ENCODE peak calls at places on chromosomes 3 and 15, in nine cellular contexts. One of them, this sample, is unnamed.

GRCh38 chr3:168047190-168047795 is 48.4 kb downstream of the GOLIM4 start:
- DNase-seq in neural progenitor cell: peak
- DNase-seq in osteoblast: peak
- DNase-seq in endodermal cell: no peak
- DNase-seq in OCI-LY7: peak
- DNase-seq in RWPE2: no peak
- DNase-seq in breast epithelium: no peak
- DNase-seq in adrenal gland: no peak
- DNase-seq in foreskin keratinocyte: peak
- DNase-seq in this sample: no peak

GRCh38 chr3:53672987-53673386 is 173.2 kb downstream of the CHDH start:
- DNase-seq in endodermal cell: no peak
- DNase-seq in RWPE2: no peak
- DNase-seq in breast epithelium: no peak
- DNase-seq in neural progenitor cell: no peak
- DNase-seq in osteoblast: no peak
- DNase-seq in adrenal gland: no peak
- DNase-seq in foreskin keratinocyte: no peak
- DNase-seq in OCI-LY7: no peak
- DNase-seq in this sample: no peak

GRCh38 chr15:101327147-101327740 is 32.2 kb upstream of the SNRPA1 start:
- DNase-seq in foreskin keratinocyte: no peak
- DNase-seq in OCI-LY7: no peak
- DNase-seq in endodermal cell: peak
- DNase-seq in neural progenitor cell: no peak
- DNase-seq in adrenal gland: no peak
- DNase-seq in breast epithelium: no peak
- DNase-seq in RWPE2: peak
- DNase-seq in osteoblast: peak
- DNase-seq in this sample: no peak

GRCh38 chr3:156790141-156790540 is 36.0 kb upstream of the LEKR1 start:
- DNase-seq in breast epithelium: no peak
- DNase-seq in foreskin keratinocyte: no peak
- DNase-seq in endodermal cell: no peak
- DNase-seq in OCI-LY7: no peak
- DNase-seq in RWPE2: no peak
- DNase-seq in neural progenitor cell: no peak
- DNase-seq in osteoblast: no peak
- DNase-seq in adrenal gland: no peak
- DNase-seq in this sample: no peak

GRCh38 chr3:8856721-8857120 is 87.3 kb upstream of the OXTR start:
- DNase-seq in breast epithelium: no peak
- DNase-seq in RWPE2: no peak
- DNase-seq in osteoblast: no peak
- DNase-seq in foreskin keratinocyte: no peak
- DNase-seq in neural progenitor cell: no peak
- DNase-seq in endodermal cell: no peak
- DNase-seq in OCI-LY7: no peak
- DNase-seq in adrenal gland: no peak
- DNase-seq in this sample: no peak

GRCh38 chr15:25863067-25863967 is at the start of gene ATP10A:
- DNase-seq in neural progenitor cell: peak
- DNase-seq in breast epithelium: no peak
- DNase-seq in osteoblast: peak
- DNase-seq in RWPE2: no peak
- DNase-seq in endodermal cell: peak
- DNase-seq in OCI-LY7: no peak
- DNase-seq in adrenal gland: peak
- DNase-seq in foreskin keratinocyte: no peak
- DNase-seq in this sample: no peak

GRCh38 chr3:12190832-12191231 is 32.1 kb upstream of the TIMP4 start:
- DNase-seq in osteoblast: no peak
- DNase-seq in endodermal cell: no peak
- DNase-seq in OCI-LY7: no peak
- DNase-seq in breast epithelium: no peak
- DNase-seq in RWPE2: no peak
- DNase-seq in adrenal gland: no peak
- DNase-seq in foreskin keratinocyte: no peak
- DNase-seq in neural progenitor cell: no peak
- DNase-seq in this sample: no peak

GRCh38 chr15:73997986-73998385 is 3.5 kb downstream of the PML start:
- DNase-seq in adrenal gland: no peak
- DNase-seq in osteoblast: no peak
- DNase-seq in RWPE2: no peak
- DNase-seq in foreskin keratinocyte: peak
- DNase-seq in endodermal cell: no peak
- DNase-seq in OCI-LY7: no peak
- DNase-seq in breast epithelium: no peak
- DNase-seq in neural progenitor cell: no peak
- DNase-seq in this sample: no peak

GRCh38 chr3:186847437-186847836 is 4.9 kb downstream of the ADIPOQ start:
- DNase-seq in foreskin keratinocyte: no peak
- DNase-seq in endodermal cell: peak
- DNase-seq in OCI-LY7: no peak
- DNase-seq in adrenal gland: no peak
- DNase-seq in neural progenitor cell: no peak
- DNase-seq in RWPE2: no peak
- DNase-seq in osteoblast: no peak
- DNase-seq in breast epithelium: no peak
- DNase-seq in this sample: no peak

GRCh38 chr3:125313060-125313635 is 62.0 kb downstream of the ZNF148 start:
- DNase-seq in neural progenitor cell: no peak
- DNase-seq in OCI-LY7: no peak
- DNase-seq in RWPE2: no peak
- DNase-seq in breast epithelium: no peak
- DNase-seq in osteoblast: peak
- DNase-seq in endodermal cell: no peak
- DNase-seq in adrenal gland: no peak
- DNase-seq in foreskin keratinocyte: no peak
- DNase-seq in this sample: no peak

GRCh38 chr3:188581791-188582190 is 427.8 kb downstream of the LPP start:
- DNase-seq in foreskin keratinocyte: no peak
- DNase-seq in breast epithelium: no peak
- DNase-seq in RWPE2: no peak
- DNase-seq in osteoblast: no peak
- DNase-seq in OCI-LY7: peak
- DNase-seq in endodermal cell: no peak
- DNase-seq in neural progenitor cell: no peak
- DNase-seq in adrenal gland: no peak
- DNase-seq in this sample: no peak

GRCh38 chr3:160374472-160374871 is 24.6 kb downstream of the IFT80 start:
- DNase-seq in adrenal gland: no peak
- DNase-seq in breast epithelium: no peak
- DNase-seq in OCI-LY7: no peak
- DNase-seq in osteoblast: no peak
- DNase-seq in RWPE2: no peak
- DNase-seq in endodermal cell: no peak
- DNase-seq in foreskin keratinocyte: no peak
- DNase-seq in neural progenitor cell: no peak
- DNase-seq in this sample: no peak
- H3K27ac ChIP-seq in adrenal gland: no peak
- H3K27ac ChIP-seq in breast epithelium: no peak
- H3K27ac ChIP-seq in OCI-LY7: no peak
- H3K27ac ChIP-seq in osteoblast: no peak
- H3K27ac ChIP-seq in RWPE2: no peak
- H3K27ac ChIP-seq in endodermal cell: no peak
- H3K27ac ChIP-seq in foreskin keratinocyte: no peak
- H3K27ac ChIP-seq in neural progenitor cell: no peak
- H3K27ac ChIP-seq in this sample: no peak

GRCh38 chr3:58425782-58426181 is 7.8 kb downstream of the PDHB start:
- DNase-seq in RWPE2: no peak
- DNase-seq in OCI-LY7: no peak
- DNase-seq in neural progenitor cell: no peak
- DNase-seq in adrenal gland: no peak
- DNase-seq in endodermal cell: no peak
- DNase-seq in foreskin keratinocyte: no peak
- DNase-seq in breast epithelium: no peak
- DNase-seq in osteoblast: no peak
- DNase-seq in this sample: no peak

GRCh38 chr3:58433400-58434169 is at the start of gene PDHB:
- DNase-seq in neural progenitor cell: peak
- DNase-seq in adrenal gland: peak
- DNase-seq in osteoblast: peak
- DNase-seq in OCI-LY7: peak
- DNase-seq in endodermal cell: peak
- DNase-seq in RWPE2: peak
- DNase-seq in foreskin keratinocyte: peak
- DNase-seq in breast epithelium: peak
- DNase-seq in this sample: peak

GRCh38 chr3:58432905-58433304 is 727 bp downstream of the PDHB start:
- DNase-seq in neural progenitor cell: no peak
- DNase-seq in endodermal cell: peak
- DNase-seq in breast epithelium: no peak
- DNase-seq in RWPE2: no peak
- DNase-seq in OCI-LY7: no peak
- DNase-seq in osteoblast: no peak
- DNase-seq in foreskin keratinocyte: no peak
- DNase-seq in adrenal gland: no peak
- DNase-seq in this sample: no peak

GRCh38 chr3:58427661-58428361 is 5.8 kb downstream of the PDHB start:
- DNase-seq in osteoblast: no peak
- DNase-seq in endodermal cell: no peak
- DNase-seq in RWPE2: no peak
- DNase-seq in OCI-LY7: no peak
- DNase-seq in breast epithelium: no peak
- DNase-seq in neural progenitor cell: no peak
- DNase-seq in foreskin keratinocyte: no peak
- DNase-seq in adrenal gland: no peak
- DNase-seq in this sample: no peak

GRCh38 chr3:58429657-58430056 is 4.0 kb downstream of the PDHB start:
- DNase-seq in neural progenitor cell: no peak
- DNase-seq in endodermal cell: no peak
- DNase-seq in OCI-LY7: peak
- DNase-seq in osteoblast: no peak
- DNase-seq in breast epithelium: no peak
- DNase-seq in adrenal gland: no peak
- DNase-seq in RWPE2: no peak
- DNase-seq in foreskin keratinocyte: no peak
- DNase-seq in this sample: no peak
- TF ChIP-seq CTCF in neural progenitor cell: no peak
- TF ChIP-seq CTCF in endodermal cell: no peak
- TF ChIP-seq CTCF in OCI-LY7: no peak
- TF ChIP-seq CTCF in osteoblast: no peak
- TF ChIP-seq CTCF in breast epithelium: no peak
- TF ChIP-seq CTCF in adrenal gland: no peak
- TF ChIP-seq CTCF in RWPE2: no peak
- TF ChIP-seq CTCF in foreskin keratinocyte: no peak
- TF ChIP-seq CTCF in this sample: no peak

GRCh38 chr3:185713015-185713414 is 111.8 kb downstream of the IGF2BP2 start:
- DNase-seq in osteoblast: no peak
- DNase-seq in OCI-LY7: no peak
- DNase-seq in adrenal gland: no peak
- DNase-seq in foreskin keratinocyte: no peak
- DNase-seq in endodermal cell: peak
- DNase-seq in neural progenitor cell: no peak
- DNase-seq in RWPE2: no peak
- DNase-seq in breast epithelium: no peak
- DNase-seq in this sample: no peak

GRCh38 chr3:185711255-185711870 is 113.5 kb downstream of the IGF2BP2 start:
- DNase-seq in RWPE2: no peak
- DNase-seq in foreskin keratinocyte: peak
- DNase-seq in breast epithelium: no peak
- DNase-seq in endodermal cell: peak
- DNase-seq in adrenal gland: no peak
- DNase-seq in OCI-LY7: no peak
- DNase-seq in neural progenitor cell: no peak
- DNase-seq in osteoblast: no peak
- DNase-seq in this sample: no peak

GRCh38 chr3:185708392-185708791 is 116.5 kb downstream of the IGF2BP2 start:
- DNase-seq in breast epithelium: no peak
- DNase-seq in foreskin keratinocyte: no peak
- DNase-seq in adrenal gland: no peak
- DNase-seq in RWPE2: no peak
- DNase-seq in endodermal cell: no peak
- DNase-seq in OCI-LY7: no peak
- DNase-seq in osteoblast: no peak
- DNase-seq in neural progenitor cell: no peak
- DNase-seq in this sample: no peak

GRCh38 chr3:185712337-185712736 is 112.5 kb downstream of the IGF2BP2 start:
- DNase-seq in osteoblast: no peak
- DNase-seq in breast epithelium: no peak
- DNase-seq in OCI-LY7: no peak
- DNase-seq in neural progenitor cell: no peak
- DNase-seq in endodermal cell: peak
- DNase-seq in foreskin keratinocyte: no peak
- DNase-seq in RWPE2: no peak
- DNase-seq in adrenal gland: no peak
- DNase-seq in this sample: no peak

DNA sequence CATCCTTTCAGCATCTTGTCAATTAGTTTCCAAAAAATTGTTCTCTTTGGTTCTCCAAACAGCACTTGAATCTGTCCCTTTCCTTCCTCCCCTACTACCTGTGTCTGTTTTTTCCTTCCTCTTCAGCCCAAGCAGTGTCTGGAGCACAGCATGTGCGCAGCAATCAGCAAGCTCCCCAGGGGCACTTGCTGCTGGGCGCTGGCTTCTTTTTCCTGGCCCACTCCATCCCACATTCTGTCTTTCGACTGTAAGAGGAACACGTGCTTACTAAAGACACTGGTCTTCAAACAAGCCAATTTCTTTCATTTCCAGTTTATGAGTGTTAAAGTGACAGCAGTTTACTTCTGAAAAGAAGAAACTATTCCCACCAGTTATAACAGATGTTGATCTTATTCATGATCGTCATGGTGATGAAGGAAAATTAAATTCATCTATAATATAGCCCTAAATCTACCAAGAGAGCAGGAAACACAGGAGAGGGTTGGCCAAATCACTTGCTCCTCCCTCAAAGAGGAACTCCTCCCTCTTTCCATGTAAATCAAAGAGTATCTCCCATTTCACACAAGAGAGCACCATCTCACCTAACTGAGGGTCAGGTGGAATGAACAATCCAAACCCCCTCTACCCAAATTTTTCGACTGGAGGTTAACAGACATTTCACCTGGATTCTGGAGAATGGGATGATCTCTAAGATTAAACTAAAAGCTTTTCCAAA is 115.4 kb downstream of the IGF2BP2 start:
- DNase-seq in RWPE2: no peak
- DNase-seq in osteoblast: no peak
- DNase-seq in neural progenitor cell: no peak
- DNase-seq in breast epithelium: no peak
- DNase-seq in adrenal gland: no peak
- DNase-seq in foreskin keratinocyte: no peak
- DNase-seq in endodermal cell: no peak
- DNase-seq in OCI-LY7: no peak
- DNase-seq in this sample: no peak
- H3K27ac ChIP-seq in RWPE2: peak
- H3K27ac ChIP-seq in osteoblast: no peak
- H3K27ac ChIP-seq in neural progenitor cell: no peak
- H3K27ac ChIP-seq in breast epithelium: no peak
- H3K27ac ChIP-seq in adrenal gland: no peak
- H3K27ac ChIP-seq in foreskin keratinocyte: no peak
- H3K27ac ChIP-seq in endodermal cell: no peak
- H3K27ac ChIP-seq in OCI-LY7: no peak
- H3K27ac ChIP-seq in this sample: no peak

DNA sequence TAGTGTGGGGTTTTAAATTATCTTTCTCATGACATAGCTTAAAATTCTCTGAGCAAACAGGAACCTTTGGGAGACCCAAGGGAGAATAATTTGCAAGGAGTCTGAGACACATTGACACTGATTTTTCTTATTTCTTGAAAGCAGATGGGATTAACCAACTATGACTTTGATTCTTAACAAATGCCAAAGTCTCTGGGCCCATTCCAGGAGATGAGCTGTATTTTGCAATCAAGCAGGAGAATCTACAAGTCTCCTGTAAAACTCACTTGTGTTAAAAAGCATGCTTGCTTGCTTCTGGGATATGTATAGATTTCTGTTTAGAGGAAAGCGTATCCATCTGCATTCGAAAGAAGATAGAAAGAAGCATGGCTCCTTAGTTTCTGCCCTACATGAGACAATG is 71.3 kb upstream of the STT3B start:
- DNase-seq in osteoblast: no peak
- DNase-seq in endodermal cell: no peak
- DNase-seq in RWPE2: no peak
- DNase-seq in neural progenitor cell: no peak
- DNase-seq in adrenal gland: no peak
- DNase-seq in OCI-LY7: no peak
- DNase-seq in foreskin keratinocyte: no peak
- DNase-seq in breast epithelium: no peak
- DNase-seq in this sample: no peak
- TF ChIP-seq CTCF in osteoblast: no peak
- TF ChIP-seq CTCF in endodermal cell: no peak
- TF ChIP-seq CTCF in RWPE2: no peak
- TF ChIP-seq CTCF in neural progenitor cell: no peak
- TF ChIP-seq CTCF in adrenal gland: no peak
- TF ChIP-seq CTCF in OCI-LY7: no peak
- TF ChIP-seq CTCF in foreskin keratinocyte: no peak
- TF ChIP-seq CTCF in breast epithelium: no peak
- TF ChIP-seq CTCF in this sample: no peak

This sample was measured in CD4-positive, alpha-beta T cell.